ENCODE peak calls at places on chromosomes 13 and 19, in four cellular contexts. U is GM12878, Q is HepG2, A is H1. E is an unnamed sample.

GRCh38 chr19:8877854-8878705 is 45.9 kb downstream of the MBD3L1 start:
- DNase-seq in U (no peak), Q (no peak), A (no peak), E (peak)

GRCh38 chr13:49454388-49455015 is 10.4 kb downstream of the SETDB2 start:
- DNase-seq in U (no peak), Q (no peak), A (no peak), E (no peak)

GRCh38 chr19:15323496-15324235 is 8.7 kb downstream of the BRD4 start:
- DNase-seq in U (no peak), Q (peak), A (no peak), E (no peak)

GRCh38 chr13:41059896-41060722 is 1.2 kb upstream of the WBP4 start:
- DNase-seq in U (peak), Q (peak), A (peak), E (peak)

GRCh38 chr19:35963514-35963913 is 27.3 kb downstream of the LRFN3 start:
- DNase-seq in U (no peak), Q (peak), A (peak), E (peak)

GRCh38 chr13:110593430-110594130 is 21.8 kb upstream of the NAXD start:
- DNase-seq in U (no peak), Q (peak), A (no peak), E (no peak)

GRCh38 chr19:34677386-34678084 is at the start of gene ZNF302:
- DNase-seq in U (peak), Q (no peak), A (peak), E (peak)

GRCh38 chr13:88800505-88800904 is 1129.3 kb downstream of the SLITRK5 start:
- DNase-seq in U (no peak), Q (no peak), A (no peak), E (no peak)

GRCh38 chr13:73602295-73602694 is 531.9 kb downstream of the KLF12 start:
- DNase-seq in U (no peak), Q (peak), A (no peak), E (no peak)

GRCh38 chr13:71625183-71625582 is 241.8 kb downstream of the DACH1 start:
- DNase-seq in U (no peak), Q (no peak), A (no peak), E (no peak)

GRCh38 chr13:44075113-44075512 is 195.4 kb downstream of the LACC1 start:
- DNase-seq in U (no peak), Q (no peak), A (no peak), E (no peak)

GRCh38 chr13:48561461-48562224 is 28.8 kb upstream of the RCBTB2 start:
- DNase-seq in U (no peak), Q (no peak), A (no peak), E (no peak)

GRCh38 chr13:88937381-88937780 is 1266.2 kb downstream of the SLITRK5 start:
- DNase-seq in U (no peak), Q (no peak), A (no peak), E (no peak)

GRCh38 chr13:59201836-59202235 is 961.9 kb downstream of the DIAPH3 start:
- DNase-seq in U (no peak), Q (no peak), A (no peak), E (no peak)

GRCh38 chr19:23002690-23003422 is at the start of gene ZNF728:
- DNase-seq in U (no peak), Q (no peak), A (no peak), E (peak)

GRCh38 chr19:45822716-45823115 is 7.6 kb upstream of the RSPH6A start:
- DNase-seq in U (no peak), Q (no peak), A (no peak), E (no peak)

DNA sequence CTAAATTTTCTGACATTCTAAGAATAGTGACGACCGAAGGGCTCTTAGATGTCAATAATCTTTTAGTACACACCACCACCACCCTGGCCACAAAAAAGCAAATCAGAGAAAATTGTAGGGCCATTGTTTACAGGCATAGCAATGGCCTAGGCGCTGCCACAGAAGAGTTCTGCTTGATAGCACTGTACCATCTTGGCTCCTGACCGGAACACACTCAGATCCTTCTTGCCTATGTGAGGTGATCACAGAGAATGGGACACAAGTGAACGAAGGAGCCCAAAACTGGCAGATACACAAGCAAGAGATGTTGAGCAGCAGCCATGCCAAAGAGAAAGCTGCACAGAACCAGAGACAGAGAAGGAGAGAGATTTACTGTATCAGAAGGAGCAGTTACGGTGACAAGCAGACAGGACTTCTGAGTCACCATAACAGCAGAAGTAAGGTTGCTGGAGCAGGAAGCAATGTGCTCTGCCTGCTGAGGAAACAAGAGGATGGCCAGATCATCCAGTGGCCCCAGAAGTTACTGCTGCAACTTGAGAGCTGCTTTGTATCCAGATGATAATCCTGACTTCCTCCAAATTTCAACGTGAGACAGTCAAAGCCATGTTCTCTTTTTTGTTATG is 105.2 kb downstream of the SLITRK6 start:
- DNase-seq in U (no peak), Q (no peak), A (no peak), E (no peak)
- TF ChIP-seq SUZ12 in U (no peak), Q (no peak), A (no peak), E (no peak)

GRCh38 chr19:375395-376110 is 31.0 kb upstream of the MIER2 start:
- DNase-seq in U (no peak), Q (no peak), A (no peak), E (no peak)
- TF ChIP-seq ZNF274 in U (no peak), Q (no peak), A (no peak), E (no peak)

GRCh38 chr19:1850809-1851544 is 2.7 kb upstream of the REXO1 start:
- DNase-seq in U (no peak), Q (no peak), A (no peak), E (no peak)
- TF ChIP-seq SUZ12 in U (no peak), Q (no peak), A (no peak), E (no peak)

DNA sequence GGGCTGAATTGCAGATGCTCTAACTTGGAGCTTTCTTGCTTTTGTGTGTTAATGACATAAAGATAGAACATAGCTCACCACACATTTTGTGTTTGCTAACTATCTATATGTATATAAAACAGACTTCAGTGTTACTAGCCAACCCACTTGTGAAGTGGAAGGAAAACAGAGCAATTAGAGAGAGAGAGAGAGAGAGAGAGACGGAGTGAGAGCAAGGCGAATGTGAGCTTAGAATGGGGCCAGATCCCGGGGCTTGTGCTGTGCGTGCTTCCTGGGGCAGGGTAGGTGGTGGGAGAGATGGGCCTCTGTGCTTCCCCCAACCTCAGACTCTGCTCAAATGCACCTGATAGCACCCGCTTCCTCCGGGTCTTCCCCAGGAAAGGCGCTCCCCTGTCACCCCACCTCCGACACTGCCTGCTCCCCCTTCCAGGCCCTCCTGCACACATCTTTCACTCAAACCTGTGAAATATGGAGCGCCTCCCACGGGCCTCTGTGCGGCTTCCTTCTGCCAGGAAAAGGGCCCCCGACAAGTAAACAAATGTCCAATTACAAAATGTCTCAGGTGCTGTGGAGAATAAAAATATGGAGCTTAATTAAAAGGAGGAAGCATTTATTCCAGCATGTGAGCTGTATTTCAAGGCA is 15.8 kb upstream of the CCNE1 start:
- DNase-seq in U (no peak), Q (no peak), A (no peak), E (no peak)
- TF ChIP-seq ZNF274 in U (no peak), Q (no peak), A (no peak), E (no peak)

GRCh38 chr19:39845621-39846175 is 481 bp downstream of the FBL start:
- DNase-seq in U (no peak), Q (no peak), A (no peak), E (no peak)
- TF ChIP-seq SUZ12 in U (no peak), Q (no peak), A (no peak), E (no peak)

E was measured in NT2/D1.